ENCODE peak calls at places on chromosomes 2 and 18, in five cellular contexts. I is HepG2, N is colonic mucosa, E is cardiac muscle cell, X is mucosa of descending colon. W is an unnamed sample.
A peak's percentile ranks its signal among the peaks of the same experiment; 100 is the strongest.

GRCh38 chr2:28405537-28405936 is 12.9 kb downstream of the FOSL2 start:
- DNase-seq in X (no peak), I (no peak), N (no peak), E (no peak), W (no peak)

GRCh38 chr2:3287896-3288295 is 89.7 kb downstream of the EIPR1 start:
- DNase-seq in X (no peak), I (no peak), E (no peak), N (no peak), W (no peak)

GRCh38 chr18:69490813-69491212 is 90.1 kb downstream of the DOK6 start:
- DNase-seq in X (no peak), I (no peak), E (peak; percentile 71), N (no peak), W (no peak)

GRCh38 chr2:117631141-117631540 is 183.3 kb upstream of the DDX18 start:
- DNase-seq in E (no peak), I (no peak), X (no peak), N (no peak), W (no peak)

GRCh38 chr18:76412010-76412817 is 82.8 kb downstream of the ZNF516 start:
- DNase-seq in E (peak; percentile 30), X (no peak), N (no peak), I (no peak), W (no peak)

GRCh38 chr2:35410431-35411061 is 945.0 kb upstream of the CRIM1 start:
- DNase-seq in N (peak; percentile 46), I (peak; percentile 33), X (peak; percentile 68), E (peak; percentile 55), W (peak; percentile 68)

GRCh38 chr2:231717281-231718180 is 9.2 kb downstream of the PTMA start:
- DNase-seq in E (peak; percentile 25), X (no peak), N (no peak), I (peak; percentile 67), W (peak; percentile 76)

GRCh38 chr2:36597003-36597531 is 901 bp downstream of the FEZ2 start:
- DNase-seq in I (no peak), N (peak; percentile 24), E (peak; percentile 5), X (no peak), W (no peak)

GRCh38 chr2:75547345-75548035 is 13.2 kb downstream of the EVA1A start:
- DNase-seq in E (peak; percentile 49), I (no peak), N (no peak), X (no peak), W (no peak)

GRCh38 chr2:1502891-1503304 is 89.6 kb downstream of the TPO start:
- DNase-seq in N (no peak), I (no peak), E (no peak), X (no peak), W (no peak)

GRCh38 chr18:63646916-63647315 is 2.9 kb upstream of the SERPINB4 start:
- DNase-seq in N (no peak), X (no peak), I (no peak), E (peak; percentile 6), W (no peak)

GRCh38 chr2:152825834-152826233 is 107.4 kb downstream of the ARL6IP6 start:
- DNase-seq in I (no peak), E (peak; percentile 22), X (no peak), N (no peak), W (no peak)

GRCh38 chr2:20012282-20013060 is at the start of gene MATN3:
- DNase-seq in I (peak; percentile 68), X (peak; percentile 63), E (peak; percentile 68), N (peak; percentile 48), W (peak; percentile 31)

GRCh38 chr2:20011276-20012031 is 1.0 kb downstream of the MATN3 start:
- DNase-seq in X (no peak), E (no peak), I (no peak), N (no peak), W (no peak)

GRCh38 chr2:20012032-20012281 is 511 bp downstream of the MATN3 start:
- DNase-seq in E (no peak), I (no peak), X (no peak), N (no peak), W (no peak)

GRCh38 chr2:20015482-20016083 is 3.1 kb upstream of the MATN3 start:
- DNase-seq in I (peak; percentile 75), E (peak; percentile 78), N (no peak), X (no peak), W (no peak)

DNA sequence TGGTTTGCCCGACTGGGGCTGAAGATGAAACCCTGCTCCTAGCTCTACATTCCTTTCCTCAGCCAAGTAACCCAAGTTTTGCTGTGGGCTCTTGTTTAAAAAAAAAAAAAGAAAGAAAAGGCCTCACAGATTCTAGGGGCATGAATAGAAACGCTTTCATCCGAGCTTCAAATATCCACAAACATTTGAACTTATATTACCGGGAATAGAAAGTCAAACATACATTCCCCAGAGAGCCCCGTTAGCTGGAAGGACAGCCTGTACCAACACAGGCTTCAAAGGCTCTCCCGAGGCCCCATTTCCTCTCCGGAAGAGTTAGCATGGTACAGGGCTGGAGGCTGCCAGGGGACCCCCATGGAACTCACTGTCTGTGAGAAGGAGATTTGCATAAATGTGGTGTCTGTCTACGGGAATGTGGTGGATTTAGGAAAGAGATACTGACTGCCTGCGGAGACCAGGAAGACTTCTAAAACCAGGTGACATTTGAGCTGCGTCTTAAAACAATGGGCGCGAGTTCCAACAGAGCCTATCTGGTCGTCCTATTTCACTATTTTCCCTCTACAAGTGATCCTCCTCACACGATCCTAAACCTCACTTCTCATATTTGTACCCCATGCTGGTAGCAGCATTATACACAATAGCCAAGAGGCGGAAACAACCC is 723 bp upstream of the MATN3 start:
- DNase-seq in X (no peak), I (peak; percentile 94), N (no peak), E (no peak), W (no peak)
- H3K4me3 ChIP-seq in X (no peak overlapping the region), I (peak overlapping the region; percentile 89), N (peak overlapping the region; percentile 47), E (peak overlapping the region; percentile 37), W (peak overlapping the region; percentile 50)

GRCh38 chr18:7490104-7490503 is 77.0 kb upstream of the PTPRM start:
- DNase-seq in N (no peak), E (no peak), I (no peak), X (no peak), W (no peak)

GRCh38 chr18:7485616-7486015 is 81.5 kb upstream of the PTPRM start:
- DNase-seq in E (no peak), I (no peak), N (no peak), X (no peak), W (no peak)

GRCh38 chr18:7492385-7492784 is 74.7 kb upstream of the PTPRM start:
- DNase-seq in I (no peak), X (no peak), E (no peak), N (no peak), W (no peak)

GRCh38 chr18:7488571-7488970 is 78.5 kb upstream of the PTPRM start:
- DNase-seq in N (no peak), I (no peak), E (no peak), X (no peak), W (no peak)
- H3K4me1 ChIP-seq in N (no peaks in the 10 kb centered on the region), I (no peaks in the 10 kb centered on the region), E (no peaks in the 10 kb centered on the region), X (no peaks in the 10 kb centered on the region), W (no peaks in the 10 kb centered on the region)

GRCh38 chr18:23355206-23355605 is 97.9 kb upstream of the RIOK3 start:
- DNase-seq in X (no peak), I (no peak), E (no peak), N (no peak), W (no peak)

GRCh38 chr18:23354625-23355024 is 98.5 kb upstream of the RIOK3 start:
- DNase-seq in E (peak; percentile 53), N (no peak), I (peak; percentile 20), X (no peak), W (no peak)

GRCh38 chr18:23356915-23357421 is 96.1 kb upstream of the RIOK3 start:
- DNase-seq in N (no peak), E (peak; percentile 82), I (peak; percentile 83), X (no peak), W (peak; percentile 27)

GRCh38 chr18:23356416-23356815 is 96.7 kb upstream of the RIOK3 start:
- DNase-seq in E (no peak), I (peak; percentile 40), N (no peak), X (no peak), W (no peak)

GRCh38 chr18:23357992-23358594 is 95.0 kb upstream of the RIOK3 start:
- DNase-seq in N (peak; percentile 41), E (peak; percentile 85), I (no peak), X (peak; percentile 45), W (peak; percentile 59)
- H3K4me3 ChIP-seq in N (no peak overlapping the region), E (no peak overlapping the region), I (no peak overlapping the region), X (no peak overlapping the region), W (no peak overlapping the region)

GRCh38 chr2:213002383-213002782 is 149.0 kb downstream of the IKZF2 start:
- DNase-seq in N (no peak), E (no peak), X (no peak), I (no peak), W (no peak)
- H3K4me1 ChIP-seq in N (no peaks in the 10 kb centered on the region), E (no peaks in the 10 kb centered on the region), X (no peaks in the 10 kb centered on the region), I (no peaks in the 10 kb centered on the region), W (peaks cover 8% of the 10 kb centered on the region)

GRCh38 chr2:65700004-65700651 is 267.7 kb upstream of the SPRED2 start:
- DNase-seq in E (no peak), N (no peak), I (no peak), X (no peak), W (no peak)
- H3K4me3 ChIP-seq in E (no peak overlapping the region), N (no peak overlapping the region), I (no peak overlapping the region), X (no peak overlapping the region), W (no peak overlapping the region)

DNA sequence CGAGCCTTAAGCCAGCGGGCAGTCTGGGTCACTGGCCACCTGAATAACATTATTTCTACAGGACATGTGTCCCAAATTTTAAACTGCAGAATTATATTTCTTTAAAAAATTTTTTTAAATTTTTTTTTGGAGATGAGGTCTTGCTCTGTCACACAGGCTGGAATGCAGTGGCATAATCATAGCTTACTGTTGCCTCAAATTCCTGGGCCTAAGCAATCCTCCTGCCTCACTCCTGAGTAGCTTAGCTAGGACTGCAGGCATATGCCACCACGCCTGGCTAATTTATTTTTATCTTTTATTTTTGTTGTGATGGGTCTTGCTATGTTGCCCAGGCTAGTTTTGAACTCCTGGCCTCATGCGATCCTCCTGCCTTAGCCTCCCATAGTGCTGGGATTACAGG is 10.7 kb downstream of the WIPF1 start:
- DNase-seq in X (no peak), I (no peak), N (no peak), E (no peak), W (no peak)
- H3K4me1 ChIP-seq in X (no peaks in the 10 kb centered on the region), I (no peaks in the 10 kb centered on the region), N (no peaks in the 10 kb centered on the region), E (peaks cover 4% of the 10 kb centered on the region), W (peaks cover 4% of the 10 kb centered on the region)

GRCh38 chr2:119462574-119462973 is 30.9 kb downstream of the TMEM37 start:
- DNase-seq in E (no peak), N (no peak), X (no peak), I (no peak), W (no peak)

GRCh38 chr2:119465687-119466086 is 34.0 kb downstream of the TMEM37 start:
- DNase-seq in X (no peak), N (no peak), E (no peak), I (no peak), W (no peak)

GRCh38 chr2:119463136-119463535 is 31.5 kb downstream of the TMEM37 start:
- DNase-seq in I (no peak), X (no peak), E (no peak), N (no peak), W (no peak)

GRCh38 chr2:119464977-119465376 is 33.3 kb downstream of the TMEM37 start:
- DNase-seq in N (no peak), X (no peak), E (no peak), I (no peak), W (peak; percentile 65)

GRCh38 chr2:119463990-119464389 is 32.3 kb downstream of the TMEM37 start:
- DNase-seq in E (no peak), I (no peak), N (no peak), X (no peak), W (no peak)
- H3K4me3 ChIP-seq in E (no peak overlapping the region), I (no peak overlapping the region), N (no peak overlapping the region), X (no peak overlapping the region), W (no peak overlapping the region)

GRCh38 chr18:45785015-45785597 is 40.4 kb upstream of the SIGLEC15 start:
- DNase-seq in E (peak; percentile 63), N (no peak), I (no peak), X (no peak), W (no peak)
- H3K4me1 ChIP-seq in E (no peaks in the 10 kb centered on the region), N (no peaks in the 10 kb centered on the region), I (no peaks in the 10 kb centered on the region), X (no peaks in the 10 kb centered on the region), W (no peaks in the 10 kb centered on the region)

W was measured in testis.